ENCODE peak calls at places on chromosomes 3 and 15, in five cellular contexts. V is activated CD8-positive, alpha-beta memory T cell treated with anti-CD3 and anti-CD28 coated beads for 48 hours; L is occipital lobe; B is G401; J is nephron progenitor cell. F is an unnamed sample.

GRCh38 chr15:62112616-62113593 is 46.1 kb downstream of the C2CD4A start:
- DNase-seq in V (no peak), L (no peak), B (no peak), J (no peak), F (no peak)

GRCh38 chr3:36065321-36065720 is 315.0 kb upstream of the STAC start:
- DNase-seq in V (no peak), L (no peak), B (no peak), J (no peak), F (no peak)

GRCh38 chr15:29103825-29104565 is 165.6 kb downstream of the NSMCE3 start:
- DNase-seq in V (peak), L (peak), B (peak), J (peak), F (no peak)

GRCh38 chr15:45869034-45869668 is 234.3 kb downstream of the SQOR start:
- DNase-seq in V (no peak), L (no peak), B (no peak), J (no peak), F (no peak)

GRCh38 chr3:148882288-148882687 is 17.2 kb downstream of the CPA3 start:
- DNase-seq in V (no peak), L (no peak), B (peak), J (no peak), F (no peak)

GRCh38 chr15:91779960-91780359 is 73.5 kb upstream of the SLCO3A1 start:
- DNase-seq in V (no peak), L (no peak), B (no peak), J (no peak), F (no peak)

GRCh38 chr3:132659000-132659369 is 624 bp downstream of the ACAD11 start:
- DNase-seq in V (no peak), L (no peak), B (peak), J (no peak), F (peak)

GRCh38 chr3:23241256-23241655 is 38.1 kb downstream of the UBE2E2 start:
- DNase-seq in V (no peak), L (no peak), B (no peak), J (no peak), F (no peak)

GRCh38 chr15:90915808-90916440 is 12.8 kb downstream of the MAN2A2 start:
- DNase-seq in V (no peak), L (no peak), B (no peak), J (no peak), F (no peak)

GRCh38 chr3:111311126-111311525 is 230.9 kb upstream of the CD96 start:
- DNase-seq in V (no peak), L (no peak), B (no peak), J (no peak), F (no peak)

GRCh38 chr15:63185206-63185605 is 4.2 kb upstream of the RAB8B start:
- DNase-seq in V (no peak), L (no peak), B (no peak), J (no peak), F (no peak)

GRCh38 chr3:17473761-17474160 is 268.7 kb downstream of the TBC1D5 start:
- DNase-seq in V (no peak), L (no peak), B (no peak), J (no peak), F (no peak)

GRCh38 chr3:9770276-9770812 is 597 bp upstream of the CAMK1 start:
- DNase-seq in V (no peak), L (no peak), B (peak), J (no peak), F (no peak)

GRCh38 chr3:16262195-16262594 is 2.5 kb downstream of the DPH3 start:
- DNase-seq in V (no peak), L (no peak), B (no peak), J (no peak), F (no peak)

GRCh38 chr3:176579741-176580185 is 617.5 kb downstream of the TBL1XR1 start:
- DNase-seq in V (no peak), L (no peak), B (no peak), J (no peak), F (no peak)

GRCh38 chr3:14600075-14600474 is 51.5 kb upstream of the CCDC174 start:
- DNase-seq in V (no peak), L (no peak), B (no peak), J (no peak), F (no peak)

GRCh38 chr3:134880431-134880830 is 85.4 kb downstream of the EPHB1 start:
- DNase-seq in V (no peak), L (no peak), B (no peak), J (no peak), F (no peak)

GRCh38 chr15:92651877-92652575 is 3.5 kb downstream of the FAM174B start:
- DNase-seq in V (no peak), L (no peak), B (no peak), J (no peak), F (no peak)

GRCh38 chr3:128083396-128083795 is 31.2 kb downstream of the SEC61A1 start:
- DNase-seq in V (no peak), L (no peak), B (no peak), J (no peak), F (no peak)

GRCh38 chr15:48040166-48040817 is 80.5 kb upstream of the SLC24A5 start:
- DNase-seq in V (no peak), L (peak), B (no peak), J (no peak), F (no peak)

GRCh38 chr3:7203969-7204847 is 343.3 kb downstream of the GRM7 start:
- DNase-seq in V (no peak), L (no peak), B (no peak), J (no peak), F (no peak)